ENCODE peak calls at places on chromosome 5, in four cellular contexts. U, A, M and X are unnamed samples.

GRCh38 chr5:36177715-36178556 is 26.0 kb downstream of the SKP2 start:
- DNase-seq in U (peak), A (peak), M (no peak), X (no peak)

GRCh38 chr5:41416336-41416735 is 94.1 kb downstream of the PLCXD3 start:
- DNase-seq in U (no peak), A (no peak), M (no peak), X (no peak)

GRCh38 chr5:169164481-169164925 is 136.4 kb downstream of the SLIT3 start:
- DNase-seq in U (peak), A (no peak), M (no peak), X (peak)

GRCh38 chr5:76363385-76364261 is 39.5 kb upstream of the IQGAP2 start:
- DNase-seq in U (no peak), A (peak), M (peak), X (no peak)

GRCh38 chr5:58849995-58850667 is 267.3 kb downstream of the RAB3C start:
- DNase-seq in U (peak), A (peak), M (no peak), X (peak)

GRCh38 chr5:101045689-101046088 is 142.6 kb upstream of the ST8SIA4 start:
- DNase-seq in U (no peak), A (no peak), M (no peak), X (no peak)

GRCh38 chr5:32710859-32711692 is at the start of gene NPR3:
- DNase-seq in U (peak), A (no peak), M (no peak), X (peak)

GRCh38 chr5:8714197-8714596 is 831.7 kb downstream of the SEMA5A start:
- DNase-seq in U (no peak), A (no peak), M (no peak), X (no peak)

GRCh38 chr5:160289721-160290120 is 22.6 kb downstream of the CCNJL start:
- DNase-seq in U (no peak), A (no peak), M (no peak), X (peak)

GRCh38 chr5:98735806-98736507 is 37.5 kb upstream of the RGMB start:
- DNase-seq in U (no peak), A (no peak), M (no peak), X (no peak)

GRCh38 chr5:132050136-132050535 is 10.3 kb upstream of the IL3 start:
- DNase-seq in U (no peak), A (no peak), M (no peak), X (no peak)

GRCh38 chr5:148474025-148474511 is 90.3 kb downstream of the FBXO38 start:
- DNase-seq in U (no peak), A (no peak), M (peak), X (no peak)

GRCh38 chr5:152397581-152397980 is 7.5 kb downstream of the NMUR2 start:
- DNase-seq in U (no peak), A (no peak), M (no peak), X (no peak)

GRCh38 chr5:110752953-110753352 is 14.1 kb downstream of the SLC25A46 start:
- DNase-seq in U (no peak), A (no peak), M (no peak), X (no peak)

GRCh38 chr5:27821681-27822080 is 783.3 kb upstream of the CDH9 start:
- DNase-seq in U (no peak), A (no peak), M (no peak), X (no peak)

GRCh38 chr5:72042097-72042496 is 65.2 kb upstream of the MAP1B start:
- DNase-seq in U (no peak), A (no peak), M (no peak), X (no peak)

GRCh38 chr5:160887780-160888179 is 35.8 kb upstream of the ATP10B start:
- DNase-seq in U (no peak), A (peak), M (no peak), X (no peak)

GRCh38 chr5:126358525-126358924 is 64.7 kb upstream of the GRAMD2B start:
- DNase-seq in U (no peak), A (no peak), M (no peak), X (no peak)

GRCh38 chr5:13660072-13660471 is 284.4 kb downstream of the DNAH5 start:
- DNase-seq in U (peak), A (no peak), M (no peak), X (no peak)

GRCh38 chr5:130479045-130479804 is 575.0 kb downstream of the CHSY3 start:
- DNase-seq in U (no peak), A (no peak), M (no peak), X (no peak)

GRCh38 chr5:133930061-133930823 is 38.2 kb downstream of the C5orf15 start:
- DNase-seq in U (no peak), A (no peak), M (peak), X (no peak)

DNA sequence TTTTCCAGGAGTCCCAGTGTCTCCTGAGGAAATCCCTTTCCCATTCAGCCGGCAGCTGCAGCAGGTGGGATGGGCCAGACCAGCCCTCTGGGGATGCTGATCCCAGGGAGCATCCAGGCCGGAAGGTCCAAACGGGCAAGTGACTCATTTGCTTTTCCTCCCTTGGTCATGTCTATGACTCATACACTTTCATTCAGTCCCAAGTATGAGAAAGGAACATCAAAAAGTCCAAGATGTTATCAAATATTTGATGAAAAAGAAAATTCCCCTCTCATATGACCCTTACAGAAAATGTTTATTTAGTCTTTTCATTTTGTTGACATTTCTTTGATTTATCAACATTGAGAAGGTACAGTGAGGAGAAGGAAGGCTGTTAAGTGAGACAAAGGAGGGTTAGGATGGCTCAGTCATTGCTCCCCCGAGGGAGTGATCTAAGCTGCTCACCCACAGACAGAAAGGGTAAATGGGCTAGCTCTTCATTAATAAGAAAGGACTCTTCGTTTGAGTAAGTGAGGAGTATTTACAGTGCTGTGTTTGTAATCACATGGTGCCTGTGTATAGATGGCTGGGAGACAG is 117.6 kb upstream of the ANKRD55 start:
- DNase-seq in U (peak), A (peak), M (peak), X (no peak)
- TF ChIP-seq HMGXB4 in U (no peak), A (no peak), M (no peak), X (no peak)

DNA sequence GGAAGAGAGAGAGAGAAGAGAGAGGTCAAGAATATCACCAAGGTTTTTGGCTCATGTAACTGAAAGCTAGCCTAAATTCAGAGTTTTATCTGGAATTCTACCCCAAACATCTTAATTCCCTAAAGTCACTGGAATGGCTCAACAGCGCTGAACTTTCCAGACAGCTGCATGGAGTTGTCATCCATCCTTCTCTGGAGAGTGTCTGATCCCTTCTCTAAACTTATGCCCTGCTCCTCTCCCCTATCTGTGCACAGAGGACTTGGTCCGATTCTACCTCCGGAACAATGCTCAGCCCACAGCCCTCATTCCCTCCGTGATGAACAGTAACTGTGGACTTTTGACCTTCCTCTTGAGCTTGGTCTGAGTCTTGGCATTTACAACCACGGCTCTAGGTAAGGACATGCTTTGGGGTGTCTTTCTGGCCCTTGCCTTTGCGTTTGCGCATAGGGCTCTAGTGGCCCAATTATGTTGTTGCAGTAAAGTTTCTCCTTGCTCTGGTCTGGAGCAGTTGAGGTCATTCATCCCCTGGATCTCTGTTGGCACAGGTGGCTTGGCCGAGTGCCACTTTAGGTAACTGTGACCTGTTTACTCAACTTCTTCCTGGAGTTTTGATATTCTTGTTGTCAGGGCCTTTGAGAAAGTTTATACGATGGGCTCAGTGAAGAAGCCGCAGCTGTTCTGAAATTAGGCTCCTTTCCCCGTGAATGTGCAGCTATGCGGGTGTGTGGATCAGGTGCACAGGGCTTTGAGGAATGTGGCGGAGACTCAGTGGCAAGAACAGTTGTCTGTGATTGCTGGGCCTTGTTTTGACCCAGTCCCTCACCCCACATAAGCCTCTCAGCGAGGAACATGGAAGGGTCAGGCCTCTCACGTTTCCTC is 18.4 kb upstream of the CD180 start:
- DNase-seq in U (no peak), A (no peak), M (no peak), X (no peak)
- TF ChIP-seq HMGXB4 in U (no peak), A (no peak), M (no peak), X (no peak)

DNA sequence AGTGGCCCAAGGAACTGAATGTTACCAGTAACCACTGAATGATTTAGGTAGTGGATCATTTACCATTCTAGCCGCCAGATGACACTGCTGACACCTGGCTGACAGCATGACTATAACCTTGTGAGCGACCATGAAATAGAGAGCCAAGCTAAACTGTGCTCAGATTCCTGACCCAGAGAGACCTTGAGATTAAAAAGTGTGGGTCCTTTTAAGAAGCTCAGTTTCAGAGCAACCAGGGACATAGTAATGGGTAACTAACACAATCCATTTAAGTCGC is 566.0 kb downstream of the EFNA5 start:
- DNase-seq in U (peak), A (no peak), M (no peak), X (no peak)
- TF ChIP-seq HMGXB4 in U (no peak), A (no peak), M (no peak), X (no peak)

DNA sequence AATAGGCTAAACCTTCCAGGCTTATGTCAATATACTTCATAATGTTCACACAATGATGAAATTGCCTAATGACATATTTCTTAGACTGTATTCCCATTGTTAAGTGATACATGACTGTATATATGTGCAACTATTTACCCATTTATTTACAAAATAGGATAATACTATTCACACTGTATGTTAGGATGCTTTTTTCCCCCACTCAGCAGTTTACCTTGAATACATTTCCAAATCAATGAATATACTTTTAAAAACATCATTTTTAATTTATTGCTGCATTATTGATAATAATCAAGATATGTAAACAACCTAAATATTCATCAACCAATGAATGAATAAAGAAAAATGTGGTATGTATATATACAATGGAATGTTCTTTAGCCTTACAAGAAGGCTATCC is 55.5 kb downstream of the PCSK1 start:
- DNase-seq in U (no peak), A (no peak), M (no peak), X (no peak)
- TF ChIP-seq HMGXB4 in U (no peak), A (no peak), M (no peak), X (no peak)

GRCh38 chr5:157747766-157748700 is 4.5 kb downstream of the LSM11 start:
- DNase-seq in U (no peak), A (no peak), M (no peak), X (no peak)

GRCh38 chr5:157747173-157747758 is 3.8 kb downstream of the LSM11 start:
- DNase-seq in U (no peak), A (no peak), M (no peak), X (no peak)

GRCh38 chr5:157743163-157744054 is at the start of gene LSM11:
- DNase-seq in U (peak), A (peak), M (peak), X (peak)

GRCh38 chr5:157745041-157745456 is 1.5 kb downstream of the LSM11 start:
- DNase-seq in U (no peak), A (no peak), M (peak), X (no peak)

GRCh38 chr5:157744055-157745011 is 821 bp downstream of the LSM11 start:
- DNase-seq in U (no peak), A (no peak), M (peak), X (peak)
- TF ChIP-seq HMGXB4 in U (no peak), A (no peak), M (no peak), X (no peak)